ENCODE peak calls at places on chromosomes 16 and 17, in four cellular contexts. T, Z, A and X are unnamed samples.

GRCh38 chr16:50902457-50902856 is 160.6 kb downstream of the CYLD start:
- DNase-seq in Z (no peak), A (peak), T (no peak), X (no peak)

GRCh38 chr16:59148312-59148711 is 414.2 kb upstream of the GOT2 start:
- DNase-seq in Z (no peak), T (no peak), A (no peak), X (no peak)

GRCh38 chr17:933168-934083 is 46.1 kb downstream of the NXN start:
- DNase-seq in Z (no peak), A (peak), T (no peak), X (no peak)

GRCh38 chr17:81170727-81171494 is 4.9 kb upstream of the AATK start:
- DNase-seq in T (no peak), Z (no peak), A (no peak), X (no peak)

GRCh38 chr16:69798466-69798865 is 36.3 kb downstream of the WWP2 start:
- DNase-seq in T (no peak), A (no peak), Z (no peak), X (no peak)

GRCh38 chr17:78040561-78041400 is 82.3 kb downstream of the TNRC6C start:
- DNase-seq in Z (peak), A (peak), T (peak), X (peak)

GRCh38 chr17:34542700-34543336 is 36.6 kb upstream of the TMEM132E start:
- DNase-seq in Z (peak), T (peak), A (peak), X (no peak)

GRCh38 chr17:6443692-6444572 is at the start of gene PIMREG:
- DNase-seq in Z (peak), A (peak), T (peak), X (peak)

GRCh38 chr17:65278050-65278819 is 141.1 kb downstream of the RGS9 start:
- DNase-seq in A (peak), Z (peak), T (no peak), X (peak)

GRCh38 chr16:82965808-82966207 is 339.0 kb downstream of the CDH13 start:
- DNase-seq in Z (no peak), T (no peak), A (no peak), X (no peak)

GRCh38 chr17:44804301-44805061 is 25.6 kb downstream of the GJC1 start:
- DNase-seq in Z (no peak), T (no peak), A (peak), X (no peak)

GRCh38 chr16:89491238-89491869 is 993 bp upstream of the ANKRD11 start:
- DNase-seq in Z (peak), A (no peak), T (no peak), X (no peak)

GRCh38 chr17:77245162-77245926 is 104.6 kb downstream of the SEC14L1 start:
- DNase-seq in Z (peak), A (no peak), T (no peak), X (no peak)

GRCh38 chr17:29433551-29433950 is 43.4 kb downstream of the TAOK1 start:
- DNase-seq in T (no peak), Z (peak), A (no peak), X (no peak)

GRCh38 chr17:41301204-41301790 is 1.4 kb downstream of the KRTAP29-1 start:
- DNase-seq in Z (no peak), T (no peak), A (no peak), X (no peak)

GRCh38 chr16:66923247-66923851 is 2.0 kb downstream of the RRAD start:
- DNase-seq in Z (no peak), T (no peak), A (peak), X (peak)

GRCh38 chr17:8552582-8553320 is 77.8 kb downstream of the MYH10 start:
- DNase-seq in Z (no peak), A (no peak), T (no peak), X (no peak)

GRCh38 chr16:85556456-85557082 is 56.6 kb upstream of the GSE1 start:
- DNase-seq in Z (peak), T (no peak), A (no peak), X (no peak)

GRCh38 chr17:34146440-34147043 is 108.5 kb upstream of the CCL2 start:
- DNase-seq in A (peak), T (peak), Z (peak), X (peak)

GRCh38 chr16:57859331-57859730 is 57.0 kb upstream of the KIFC3 start:
- DNase-seq in A (no peak), T (no peak), Z (no peak), X (no peak)

GRCh38 chr16:28572659-28573510 is 19.2 kb downstream of the SGF29 start:
- DNase-seq in T (no peak), A (peak), Z (no peak), X (no peak)

GRCh38 chr17:34400301-34400931 is 37.4 kb upstream of the CCL1 start:
- DNase-seq in T (no peak), Z (peak), A (no peak), X (no peak)

GRCh38 chr16:30715777-30716445 is 16.9 kb downstream of the SRCAP start:
- DNase-seq in Z (peak), A (peak), T (no peak), X (no peak)

GRCh38 chr17:17780941-17781590 is 55.7 kb downstream of the SREBF1 start:
- DNase-seq in T (no peak), Z (no peak), A (no peak), X (no peak)

GRCh38 chr16:10322723-10323527 is 62.9 kb upstream of the ATF7IP2 start:
- DNase-seq in Z (no peak), A (no peak), T (no peak), X (no peak)

GRCh38 chr17:958712-959451 is 20.7 kb downstream of the NXN start:
- DNase-seq in T (no peak), Z (no peak), A (no peak), X (no peak)

GRCh38 chr17:82661717-82662683 is 13.8 kb upstream of the WDR45B start:
- DNase-seq in T (no peak), A (no peak), Z (no peak), X (no peak)

GRCh38 chr16:8858994-8859912 is 9.6 kb downstream of the CARHSP1 start:
- DNase-seq in A (no peak), T (no peak), Z (no peak), X (no peak)

GRCh38 chr17:14513835-14514234 is 213.0 kb downstream of the HS3ST3B1 start:
- DNase-seq in Z (no peak), T (no peak), A (no peak), X (no peak)